ENCODE peak calls at places on chromosomes 4 and X, in five cellular contexts. One of them, this sample, is unnamed.

GRCh38 chr4:147789596-147789995 is 57.7 kb downstream of the ARHGAP10 start:
- DNase-seq in thyroid gland: no peak
- DNase-seq in astrocyte of the spinal cord: no peak
- DNase-seq in AG10803: peak
- DNase-seq in suprapubic skin: no peak
- DNase-seq in this sample: no peak

GRCh38 chr4:152454398-152455011 is 81.4 kb downstream of the FBXW7 start:
- DNase-seq in thyroid gland: no peak
- DNase-seq in astrocyte of the spinal cord: peak
- DNase-seq in AG10803: peak
- DNase-seq in suprapubic skin: no peak
- DNase-seq in this sample: no peak

GRCh38 chrX:11702965-11703631 is 37.4 kb upstream of the ARHGAP6 start:
- DNase-seq in thyroid gland: no peak
- DNase-seq in astrocyte of the spinal cord: no peak
- DNase-seq in AG10803: no peak
- DNase-seq in suprapubic skin: no peak
- DNase-seq in this sample: no peak

GRCh38 chrX:110383414-110383813 is 24.8 kb downstream of the RTL9 start:
- DNase-seq in thyroid gland: no peak
- DNase-seq in astrocyte of the spinal cord: peak
- DNase-seq in AG10803: peak
- DNase-seq in suprapubic skin: no peak
- DNase-seq in this sample: no peak

GRCh38 chr4:110533590-110533910 is 57.6 kb downstream of the ENPEP start:
- DNase-seq in thyroid gland: no peak
- DNase-seq in astrocyte of the spinal cord: no peak
- DNase-seq in AG10803: no peak
- DNase-seq in suprapubic skin: no peak
- DNase-seq in this sample: no peak

GRCh38 chr4:48651869-48652447 is 128.1 kb downstream of the FRYL start:
- DNase-seq in thyroid gland: no peak
- DNase-seq in astrocyte of the spinal cord: peak
- DNase-seq in AG10803: peak
- DNase-seq in suprapubic skin: no peak
- DNase-seq in this sample: no peak

GRCh38 chr4:18464160-18464559 is 442.6 kb upstream of the LCORL start:
- DNase-seq in thyroid gland: no peak
- DNase-seq in astrocyte of the spinal cord: no peak
- DNase-seq in AG10803: no peak
- DNase-seq in suprapubic skin: no peak
- DNase-seq in this sample: no peak

GRCh38 chr4:163404570-163404969 is 60.9 kb downstream of the NPY5R start:
- DNase-seq in thyroid gland: no peak
- DNase-seq in astrocyte of the spinal cord: peak
- DNase-seq in AG10803: no peak
- DNase-seq in suprapubic skin: no peak
- DNase-seq in this sample: no peak

GRCh38 chr4:20368926-20369325 is 117.2 kb downstream of the SLIT2 start:
- DNase-seq in thyroid gland: no peak
- DNase-seq in astrocyte of the spinal cord: peak
- DNase-seq in AG10803: peak
- DNase-seq in suprapubic skin: no peak
- DNase-seq in this sample: no peak

GRCh38 chr4:763191-763810 is 57.7 kb downstream of the PCGF3 start:
- DNase-seq in thyroid gland: no peak
- DNase-seq in astrocyte of the spinal cord: no peak
- DNase-seq in AG10803: no peak
- DNase-seq in suprapubic skin: no peak
- DNase-seq in this sample: no peak

GRCh38 chr4:52588097-52588496 is 71.0 kb downstream of the USP46 start:
- DNase-seq in thyroid gland: peak
- DNase-seq in astrocyte of the spinal cord: peak
- DNase-seq in AG10803: peak
- DNase-seq in suprapubic skin: no peak
- DNase-seq in this sample: no peak

GRCh38 chrX:155094468-155095061 is 23.3 kb downstream of the BRCC3 start:
- DNase-seq in thyroid gland: peak
- DNase-seq in astrocyte of the spinal cord: peak
- DNase-seq in AG10803: peak
- DNase-seq in suprapubic skin: no peak
- DNase-seq in this sample: no peak

GRCh38 chr4:140005699-140006098 is 148.3 kb downstream of the MAML3 start:
- DNase-seq in thyroid gland: no peak
- DNase-seq in astrocyte of the spinal cord: no peak
- DNase-seq in AG10803: no peak
- DNase-seq in suprapubic skin: no peak
- DNase-seq in this sample: no peak

GRCh38 chr4:7903686-7904085 is 36.0 kb downstream of the AFAP1 start:
- DNase-seq in thyroid gland: no peak
- DNase-seq in astrocyte of the spinal cord: peak
- DNase-seq in AG10803: peak
- DNase-seq in suprapubic skin: no peak
- DNase-seq in this sample: no peak

GRCh38 chrX:68692651-68693050 is 45.2 kb downstream of the STARD8 start:
- DNase-seq in thyroid gland: no peak
- DNase-seq in astrocyte of the spinal cord: peak
- DNase-seq in AG10803: peak
- DNase-seq in suprapubic skin: no peak
- DNase-seq in this sample: no peak

GRCh38 chr4:132572210-132572609 is 576.9 kb upstream of the PCDH10 start:
- DNase-seq in thyroid gland: no peak
- DNase-seq in astrocyte of the spinal cord: peak
- DNase-seq in AG10803: no peak
- DNase-seq in suprapubic skin: no peak
- DNase-seq in this sample: no peak
- TF ChIP-seq CTCF in thyroid gland: no peak
- TF ChIP-seq CTCF in astrocyte of the spinal cord: no peak
- TF ChIP-seq CTCF in AG10803: no peak
- TF ChIP-seq CTCF in suprapubic skin: no peak
- TF ChIP-seq CTCF in this sample: no peak

GRCh38 chrX:150643271-150643670 is 49.9 kb upstream of the MTMR1 start:
- DNase-seq in thyroid gland: no peak
- DNase-seq in astrocyte of the spinal cord: peak
- DNase-seq in AG10803: peak
- DNase-seq in suprapubic skin: no peak
- DNase-seq in this sample: no peak
- TF ChIP-seq CTCF in thyroid gland: no peak
- TF ChIP-seq CTCF in astrocyte of the spinal cord: peak
- TF ChIP-seq CTCF in AG10803: peak
- TF ChIP-seq CTCF in suprapubic skin: no peak
- TF ChIP-seq CTCF in this sample: no peak

GRCh38 chrX:10190367-10190766 is 33.6 kb downstream of the CLCN4 start:
- DNase-seq in thyroid gland: peak
- DNase-seq in astrocyte of the spinal cord: peak
- DNase-seq in AG10803: peak
- DNase-seq in suprapubic skin: no peak
- DNase-seq in this sample: no peak
- TF ChIP-seq CTCF in thyroid gland: peak
- TF ChIP-seq CTCF in astrocyte of the spinal cord: peak
- TF ChIP-seq CTCF in AG10803: peak
- TF ChIP-seq CTCF in suprapubic skin: peak
- TF ChIP-seq CTCF in this sample: no peak

DNA sequence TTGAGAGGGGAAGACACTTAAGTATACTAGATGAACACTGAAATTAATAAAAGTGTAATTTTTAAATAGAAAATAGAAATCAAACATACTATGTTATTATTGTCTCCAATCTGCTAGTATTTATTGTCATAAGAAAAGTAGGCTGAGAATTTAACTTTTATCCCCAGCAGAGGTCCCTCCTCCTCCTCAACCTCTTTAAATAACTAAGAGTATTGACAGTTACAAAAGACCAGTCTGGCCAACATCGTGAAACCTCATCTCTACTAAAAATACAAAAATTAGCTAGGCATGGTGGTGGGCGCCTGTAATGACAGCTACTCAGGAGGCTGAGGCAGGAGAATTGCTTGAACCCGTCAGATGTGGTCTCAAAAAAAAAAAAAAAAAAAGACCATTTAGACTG is 4.1 kb downstream of the SLC30A9 start:
- DNase-seq in thyroid gland: no peak
- DNase-seq in astrocyte of the spinal cord: no peak
- DNase-seq in AG10803: no peak
- DNase-seq in suprapubic skin: no peak
- DNase-seq in this sample: no peak
- TF ChIP-seq CTCF in thyroid gland: no peak
- TF ChIP-seq CTCF in astrocyte of the spinal cord: no peak
- TF ChIP-seq CTCF in AG10803: no peak
- TF ChIP-seq CTCF in suprapubic skin: no peak
- TF ChIP-seq CTCF in this sample: no peak

GRCh38 chrX:93874554-93874953 is 200.5 kb downstream of the FAM133A start:
- DNase-seq in thyroid gland: no peak
- DNase-seq in astrocyte of the spinal cord: no peak
- DNase-seq in AG10803: no peak
- DNase-seq in suprapubic skin: no peak
- DNase-seq in this sample: no peak
- TF ChIP-seq CTCF in thyroid gland: peak
- TF ChIP-seq CTCF in astrocyte of the spinal cord: peak
- TF ChIP-seq CTCF in AG10803: peak
- TF ChIP-seq CTCF in suprapubic skin: no peak
- TF ChIP-seq CTCF in this sample: no peak